ENCODE peak calls at places on chromosomes 11 and 22, in six cellular contexts. One of them, this sample, is unnamed.

GRCh38 chr11:45777127-45777969 is 27.6 kb upstream of the SLC35C1 start:
- DNase-seq in anterior cingulate cortex: no peak
- DNase-seq in left ventricle myocardium superior: no peak
- DNase-seq in HCEC 1CT: no peak
- DNase-seq in stimulated activated CD4-positive, alpha-beta T cell treated with anti-CD3 and anti-CD28 coated beads, Interleukin-2, amount 100 ng/mL, for 48 hours: no peak
- DNase-seq in aorta: no peak
- DNase-seq in this sample: no peak

GRCh38 chr11:74179234-74180126 is 8.4 kb downstream of the PPME1 start:
- DNase-seq in stimulated activated CD4-positive, alpha-beta T cell treated with anti-CD3 and anti-CD28 coated beads, Interleukin-2, amount 100 ng/mL, for 48 hours: no peak
- DNase-seq in anterior cingulate cortex: no peak
- DNase-seq in left ventricle myocardium superior: no peak
- DNase-seq in HCEC 1CT: peak; percentile 27
- DNase-seq in aorta: no peak
- DNase-seq in this sample: no peak

GRCh38 chr11:117911694-117912093 is 17.5 kb downstream of the TMPRSS13 start:
- DNase-seq in stimulated activated CD4-positive, alpha-beta T cell treated with anti-CD3 and anti-CD28 coated beads, Interleukin-2, amount 100 ng/mL, for 48 hours: no peak
- DNase-seq in HCEC 1CT: no peak
- DNase-seq in aorta: no peak
- DNase-seq in anterior cingulate cortex: no peak
- DNase-seq in left ventricle myocardium superior: no peak
- DNase-seq in this sample: no peak

GRCh38 chr11:17343907-17344306 is 7.7 kb upstream of the NCR3LG1 start:
- DNase-seq in left ventricle myocardium superior: no peak
- DNase-seq in aorta: no peak
- DNase-seq in HCEC 1CT: peak; percentile 87
- DNase-seq in anterior cingulate cortex: no peak
- DNase-seq in stimulated activated CD4-positive, alpha-beta T cell treated with anti-CD3 and anti-CD28 coated beads, Interleukin-2, amount 100 ng/mL, for 48 hours: no peak
- DNase-seq in this sample: no peak

GRCh38 chr11:64522843-64523242 is 68.2 kb upstream of the SLC22A12 start:
- DNase-seq in HCEC 1CT: no peak
- DNase-seq in left ventricle myocardium superior: no peak
- DNase-seq in anterior cingulate cortex: no peak
- DNase-seq in aorta: no peak
- DNase-seq in stimulated activated CD4-positive, alpha-beta T cell treated with anti-CD3 and anti-CD28 coated beads, Interleukin-2, amount 100 ng/mL, for 48 hours: no peak
- DNase-seq in this sample: no peak

GRCh38 chr22:38706101-38706884 is 549 bp downstream of the GTPBP1 start:
- DNase-seq in left ventricle myocardium superior: peak; percentile 63
- DNase-seq in stimulated activated CD4-positive, alpha-beta T cell treated with anti-CD3 and anti-CD28 coated beads, Interleukin-2, amount 100 ng/mL, for 48 hours: no peak
- DNase-seq in HCEC 1CT: no peak
- DNase-seq in anterior cingulate cortex: no peak
- DNase-seq in aorta: peak; percentile 70
- DNase-seq in this sample: peak; percentile 53

GRCh38 chr11:4916581-4916980 is 2.6 kb downstream of the OR51G2 start:
- DNase-seq in anterior cingulate cortex: no peak
- DNase-seq in stimulated activated CD4-positive, alpha-beta T cell treated with anti-CD3 and anti-CD28 coated beads, Interleukin-2, amount 100 ng/mL, for 48 hours: no peak
- DNase-seq in left ventricle myocardium superior: no peak
- DNase-seq in aorta: no peak
- DNase-seq in HCEC 1CT: no peak
- DNase-seq in this sample: no peak

GRCh38 chr11:47399860-47400812 is 8.3 kb upstream of the SLC39A13 start:
- DNase-seq in stimulated activated CD4-positive, alpha-beta T cell treated with anti-CD3 and anti-CD28 coated beads, Interleukin-2, amount 100 ng/mL, for 48 hours: no peak
- DNase-seq in aorta: peak; percentile 53
- DNase-seq in left ventricle myocardium superior: peak; percentile 65
- DNase-seq in HCEC 1CT: no peak
- DNase-seq in anterior cingulate cortex: no peak
- DNase-seq in this sample: peak; percentile 81

GRCh38 chr11:3685923-3686322 is 14.7 kb upstream of the CHRNA10 start:
- DNase-seq in anterior cingulate cortex: no peak
- DNase-seq in HCEC 1CT: no peak
- DNase-seq in left ventricle myocardium superior: no peak
- DNase-seq in aorta: no peak
- DNase-seq in stimulated activated CD4-positive, alpha-beta T cell treated with anti-CD3 and anti-CD28 coated beads, Interleukin-2, amount 100 ng/mL, for 48 hours: no peak
- DNase-seq in this sample: no peak

GRCh38 chr11:57370251-57370650 is 10.7 kb downstream of the PRG3 start:
- DNase-seq in stimulated activated CD4-positive, alpha-beta T cell treated with anti-CD3 and anti-CD28 coated beads, Interleukin-2, amount 100 ng/mL, for 48 hours: no peak
- DNase-seq in left ventricle myocardium superior: no peak
- DNase-seq in HCEC 1CT: no peak
- DNase-seq in aorta: no peak
- DNase-seq in anterior cingulate cortex: no peak
- DNase-seq in this sample: no peak

GRCh38 chr22:29093501-29093921 is 20.7 kb downstream of the KREMEN1 start:
- DNase-seq in HCEC 1CT: peak; percentile 69
- DNase-seq in aorta: no peak
- DNase-seq in anterior cingulate cortex: no peak
- DNase-seq in stimulated activated CD4-positive, alpha-beta T cell treated with anti-CD3 and anti-CD28 coated beads, Interleukin-2, amount 100 ng/mL, for 48 hours: no peak
- DNase-seq in left ventricle myocardium superior: no peak
- DNase-seq in this sample: peak; percentile 26

GRCh38 chr11:116536416-116536815 is 236.4 kb downstream of the BUD13 start:
- DNase-seq in left ventricle myocardium superior: no peak
- DNase-seq in aorta: peak; percentile 13
- DNase-seq in HCEC 1CT: no peak
- DNase-seq in anterior cingulate cortex: no peak
- DNase-seq in stimulated activated CD4-positive, alpha-beta T cell treated with anti-CD3 and anti-CD28 coated beads, Interleukin-2, amount 100 ng/mL, for 48 hours: no peak
- DNase-seq in this sample: no peak

GRCh38 chr11:62125881-62126280 is 2.1 kb downstream of the INCENP start:
- DNase-seq in left ventricle myocardium superior: no peak
- DNase-seq in aorta: no peak
- DNase-seq in HCEC 1CT: no peak
- DNase-seq in anterior cingulate cortex: no peak
- DNase-seq in stimulated activated CD4-positive, alpha-beta T cell treated with anti-CD3 and anti-CD28 coated beads, Interleukin-2, amount 100 ng/mL, for 48 hours: no peak
- DNase-seq in this sample: no peak

GRCh38 chr11:74532496-74533246 is 39.1 kb upstream of the LIPT2 start:
- DNase-seq in HCEC 1CT: no peak
- DNase-seq in left ventricle myocardium superior: no peak
- DNase-seq in stimulated activated CD4-positive, alpha-beta T cell treated with anti-CD3 and anti-CD28 coated beads, Interleukin-2, amount 100 ng/mL, for 48 hours: no peak
- DNase-seq in anterior cingulate cortex: no peak
- DNase-seq in aorta: no peak
- DNase-seq in this sample: no peak

GRCh38 chr11:35082322-35083180 is 56.4 kb upstream of the CD44 start:
- DNase-seq in left ventricle myocardium superior: peak; percentile 57
- DNase-seq in anterior cingulate cortex: peak; percentile 9
- DNase-seq in aorta: peak; percentile 87
- DNase-seq in HCEC 1CT: peak; percentile 89
- DNase-seq in stimulated activated CD4-positive, alpha-beta T cell treated with anti-CD3 and anti-CD28 coated beads, Interleukin-2, amount 100 ng/mL, for 48 hours: peak; percentile 64
- DNase-seq in this sample: peak; percentile 82

GRCh38 chr22:25451480-25452114 is 112.9 kb upstream of the GRK3 start:
- DNase-seq in anterior cingulate cortex: no peak
- DNase-seq in left ventricle myocardium superior: no peak
- DNase-seq in aorta: no peak
- DNase-seq in stimulated activated CD4-positive, alpha-beta T cell treated with anti-CD3 and anti-CD28 coated beads, Interleukin-2, amount 100 ng/mL, for 48 hours: no peak
- DNase-seq in HCEC 1CT: no peak
- DNase-seq in this sample: no peak

GRCh38 chr22:24435861-24436351 is 8.5 kb downstream of the ADORA2A start:
- DNase-seq in HCEC 1CT: no peak
- DNase-seq in stimulated activated CD4-positive, alpha-beta T cell treated with anti-CD3 and anti-CD28 coated beads, Interleukin-2, amount 100 ng/mL, for 48 hours: no peak
- DNase-seq in anterior cingulate cortex: no peak
- DNase-seq in aorta: no peak
- DNase-seq in left ventricle myocardium superior: peak; percentile 38
- DNase-seq in this sample: no peak

GRCh38 chr11:10041803-10042202 is 252.2 kb downstream of the SBF2 start:
- DNase-seq in left ventricle myocardium superior: no peak
- DNase-seq in aorta: no peak
- DNase-seq in stimulated activated CD4-positive, alpha-beta T cell treated with anti-CD3 and anti-CD28 coated beads, Interleukin-2, amount 100 ng/mL, for 48 hours: no peak
- DNase-seq in HCEC 1CT: no peak
- DNase-seq in anterior cingulate cortex: no peak
- DNase-seq in this sample: no peak

GRCh38 chr11:106398396-106399074 is 321.1 kb downstream of the AASDHPPT start:
- DNase-seq in stimulated activated CD4-positive, alpha-beta T cell treated with anti-CD3 and anti-CD28 coated beads, Interleukin-2, amount 100 ng/mL, for 48 hours: no peak
- DNase-seq in left ventricle myocardium superior: no peak
- DNase-seq in HCEC 1CT: peak; percentile 42
- DNase-seq in anterior cingulate cortex: no peak
- DNase-seq in aorta: no peak
- DNase-seq in this sample: no peak

GRCh38 chr22:44566911-44567310 is 68.9 kb upstream of the RTL6 start:
- DNase-seq in stimulated activated CD4-positive, alpha-beta T cell treated with anti-CD3 and anti-CD28 coated beads, Interleukin-2, amount 100 ng/mL, for 48 hours: no peak
- DNase-seq in anterior cingulate cortex: no peak
- DNase-seq in left ventricle myocardium superior: no peak
- DNase-seq in HCEC 1CT: no peak
- DNase-seq in aorta: no peak
- DNase-seq in this sample: no peak

GRCh38 chr11:61828629-61829407 is 718 bp downstream of the FADS2 start:
- DNase-seq in aorta: peak; percentile 64
- DNase-seq in anterior cingulate cortex: no peak
- DNase-seq in left ventricle myocardium superior: peak; percentile 68
- DNase-seq in HCEC 1CT: peak; percentile 32
- DNase-seq in stimulated activated CD4-positive, alpha-beta T cell treated with anti-CD3 and anti-CD28 coated beads, Interleukin-2, amount 100 ng/mL, for 48 hours: no peak
- DNase-seq in this sample: peak; percentile 80

GRCh38 chr11:109957000-109957399 is 136.2 kb upstream of the ZC3H12C start:
- DNase-seq in stimulated activated CD4-positive, alpha-beta T cell treated with anti-CD3 and anti-CD28 coated beads, Interleukin-2, amount 100 ng/mL, for 48 hours: no peak
- DNase-seq in aorta: no peak
- DNase-seq in left ventricle myocardium superior: no peak
- DNase-seq in anterior cingulate cortex: no peak
- DNase-seq in HCEC 1CT: no peak
- DNase-seq in this sample: no peak

GRCh38 chr22:24407278-24407665 is 20.1 kb upstream of the ADORA2A start:
- DNase-seq in stimulated activated CD4-positive, alpha-beta T cell treated with anti-CD3 and anti-CD28 coated beads, Interleukin-2, amount 100 ng/mL, for 48 hours: no peak
- DNase-seq in anterior cingulate cortex: no peak
- DNase-seq in aorta: peak; percentile 40
- DNase-seq in left ventricle myocardium superior: no peak
- DNase-seq in HCEC 1CT: no peak
- DNase-seq in this sample: peak; percentile 70

GRCh38 chr11:8071616-8072581 is 9.1 kb upstream of the TUB start:
- DNase-seq in stimulated activated CD4-positive, alpha-beta T cell treated with anti-CD3 and anti-CD28 coated beads, Interleukin-2, amount 100 ng/mL, for 48 hours: no peak
- DNase-seq in anterior cingulate cortex: no peak
- DNase-seq in aorta: peak; percentile 40
- DNase-seq in HCEC 1CT: no peak
- DNase-seq in left ventricle myocardium superior: no peak
- DNase-seq in this sample: no peak

GRCh38 chr11:16804104-16804947 is 65.9 kb downstream of the C11orf58 start:
- DNase-seq in HCEC 1CT: peak; percentile 52
- DNase-seq in aorta: no peak
- DNase-seq in left ventricle myocardium superior: no peak
- DNase-seq in anterior cingulate cortex: no peak
- DNase-seq in stimulated activated CD4-positive, alpha-beta T cell treated with anti-CD3 and anti-CD28 coated beads, Interleukin-2, amount 100 ng/mL, for 48 hours: no peak
- DNase-seq in this sample: no peak

GRCh38 chr22:23138584-23139469 is 3.0 kb downstream of the RSPH14 start:
- DNase-seq in anterior cingulate cortex: no peak
- DNase-seq in stimulated activated CD4-positive, alpha-beta T cell treated with anti-CD3 and anti-CD28 coated beads, Interleukin-2, amount 100 ng/mL, for 48 hours: no peak
- DNase-seq in left ventricle myocardium superior: no peak
- DNase-seq in HCEC 1CT: no peak
- DNase-seq in aorta: no peak
- DNase-seq in this sample: peak; percentile 5

This sample was measured in right cardiac atrium.